ENCODE peak calls at places on chromosome 10, in six cellular contexts. P, N, T, L, S and C are unnamed samples.

GRCh38 chr10:113921571-113922370 is 67.3 kb downstream of the NHLRC2 start:
- DNase-seq in P (no peak), S (no peak), L (no peak), N (no peak), T (no peak), C (no peak)

GRCh38 chr10:60282771-60283353 is 106.8 kb downstream of the ANK3 start:
- DNase-seq in S (peak), P (no peak), L (peak), T (peak), N (peak), C (peak)

GRCh38 chr10:129707406-129708388 is 240.7 kb downstream of the MGMT start:
- DNase-seq in L (no peak), P (peak), S (no peak), T (peak), N (no peak), C (no peak)

GRCh38 chr10:15627617-15628196 is 92.0 kb downstream of the ITGA8 start:
- DNase-seq in N (peak), T (peak), P (no peak), S (no peak), L (no peak), C (no peak)

GRCh38 chr10:131084791-131085585 is 226.5 kb downstream of the TCERG1L start:
- DNase-seq in N (no peak), P (no peak), T (no peak), L (no peak), S (no peak), C (no peak)

GRCh38 chr10:86708783-86709778 is 40.8 kb downstream of the LDB3 start:
- DNase-seq in S (no peak), T (no peak), L (no peak), N (no peak), P (no peak), C (no peak)

GRCh38 chr10:111972109-111972508 is 211.5 kb downstream of the GPAM start:
- DNase-seq in P (no peak), N (no peak), L (no peak), T (peak), S (no peak), C (no peak)

GRCh38 chr10:79248341-79248931 is 98.8 kb upstream of the PPIF start:
- DNase-seq in S (no peak), P (peak), L (no peak), N (no peak), T (no peak), C (no peak)

GRCh38 chr10:1643161-1643910 is 94.0 kb downstream of the ADARB2 start:
- DNase-seq in S (no peak), N (no peak), L (peak), T (no peak), P (no peak), C (no peak)

GRCh38 chr10:75223507-75223906 is 12.2 kb downstream of the COMTD1 start:
- DNase-seq in P (no peak), S (no peak), L (no peak), N (no peak), T (no peak), C (no peak)

GRCh38 chr10:98371421-98371820 is 43.6 kb downstream of the PYROXD2 start:
- DNase-seq in T (no peak), L (no peak), S (no peak), P (no peak), N (no peak), C (no peak)

GRCh38 chr10:125132331-125132730 is 28.0 kb downstream of the CTBP2 start:
- DNase-seq in L (no peak), S (no peak), N (no peak), T (no peak), P (no peak), C (no peak)

GRCh38 chr10:75651452-75651851 is 220.0 kb downstream of the LRMDA start:
- DNase-seq in S (no peak), L (peak), N (no peak), T (peak), P (no peak), C (peak)

GRCh38 chr10:102604379-102604960 is 39.8 kb upstream of the TRIM8 start:
- DNase-seq in S (peak), T (peak), P (no peak), N (peak), L (peak), C (peak)

GRCh38 chr10:44253769-44254462 is 131.0 kb downstream of the CXCL12 start:
- DNase-seq in L (peak), S (no peak), T (peak), P (no peak), N (peak), C (peak)

GRCh38 chr10:27744478-27745379 is 890 bp downstream of the MKX start:
- DNase-seq in L (peak), P (peak), T (peak), N (no peak), S (no peak), C (no peak)

GRCh38 chr10:102994551-102995295 is 76.6 kb downstream of the CNNM2 start:
- DNase-seq in S (no peak), T (no peak), P (no peak), N (no peak), L (no peak), C (no peak)

GRCh38 chr10:106338486-106338885 is 826.0 kb downstream of the SORCS1 start:
- DNase-seq in T (peak), N (no peak), P (no peak), S (no peak), L (no peak), C (no peak)

GRCh38 chr10:10367277-10367676 is 650.4 kb upstream of the CELF2 start:
- DNase-seq in S (no peak), T (no peak), P (no peak), N (no peak), L (no peak), C (no peak)

GRCh38 chr10:12051241-12051640 is 8.6 kb upstream of the UPF2 start:
- DNase-seq in N (no peak), L (no peak), P (no peak), T (no peak), S (no peak), C (no peak)

GRCh38 chr10:28300027-28300426 is 2.8 kb downstream of the MPP7 start:
- DNase-seq in S (no peak), L (peak), T (no peak), P (no peak), N (no peak), C (no peak)

GRCh38 chr10:470339-471003 is 219.0 kb downstream of the DIP2C start:
- DNase-seq in T (no peak), P (no peak), N (no peak), S (no peak), L (no peak), C (no peak)

GRCh38 chr10:75512534-75512933 is 81.1 kb downstream of the LRMDA start:
- DNase-seq in S (no peak), P (no peak), L (peak), N (no peak), T (peak), C (peak)

GRCh38 chr10:4765428-4765827 is 60.6 kb upstream of the AKR1E2 start:
- DNase-seq in L (no peak), T (peak), N (peak), S (no peak), P (no peak), C (no peak)

GRCh38 chr10:17348111-17349008 is 106.0 kb downstream of the ST8SIA6 start:
- DNase-seq in S (peak), N (peak), P (peak), L (peak), T (peak), C (peak)

GRCh38 chr10:117007080-117007479 is 2.1 kb upstream of the SHTN1 start:
- DNase-seq in T (peak), N (peak), L (peak), S (peak), P (peak), C (peak)

GRCh38 chr10:84341983-84342382 is 13.6 kb downstream of the CCSER2 start:
- DNase-seq in N (no peak), T (no peak), P (no peak), L (no peak), S (no peak), C (no peak)

GRCh38 chr10:33799281-33799943 is 464.9 kb upstream of the NRP1 start:
- DNase-seq in L (no peak), T (no peak), S (no peak), N (no peak), P (no peak), C (no peak)

GRCh38 chr10:70662362-70663220 is 9.7 kb upstream of the ADAMTS14 start:
- DNase-seq in S (no peak), L (no peak), T (no peak), P (no peak), N (no peak), C (no peak)

GRCh38 chr10:131858118-131858515 is 42.7 kb upstream of the PPP2R2D start:
- DNase-seq in N (no peak), L (no peak), P (peak), S (no peak), T (no peak), C (no peak)

GRCh38 chr10:120715214-120715613 is 135.9 kb upstream of the WDR11 start:
- DNase-seq in L (no peak), T (no peak), P (no peak), N (no peak), S (no peak), C (no peak)

GRCh38 chr10:34998940-34999339 is 91.2 kb downstream of the CUL2 start:
- DNase-seq in P (no peak), T (no peak), S (no peak), N (no peak), L (no peak), C (no peak)

GRCh38 chr10:3785849-3786290 is 861 bp upstream of the KLF6 start:
- DNase-seq in P (peak), S (no peak), L (peak), T (peak), N (no peak), C (peak)

GRCh38 chr10:118694848-118695247 is 59.9 kb downstream of the CACUL1 start:
- DNase-seq in N (peak), P (no peak), S (no peak), T (peak), L (no peak), C (no peak)

GRCh38 chr10:96306516-96306915 is 2.3 kb downstream of the DNTT start:
- DNase-seq in P (no peak), S (peak), N (no peak), L (no peak), T (no peak), C (no peak)

GRCh38 chr10:110827872-110828271 is 43.9 kb upstream of the PDCD4 start:
- DNase-seq in S (no peak), T (no peak), P (no peak), L (no peak), N (no peak), C (peak)

DNA sequence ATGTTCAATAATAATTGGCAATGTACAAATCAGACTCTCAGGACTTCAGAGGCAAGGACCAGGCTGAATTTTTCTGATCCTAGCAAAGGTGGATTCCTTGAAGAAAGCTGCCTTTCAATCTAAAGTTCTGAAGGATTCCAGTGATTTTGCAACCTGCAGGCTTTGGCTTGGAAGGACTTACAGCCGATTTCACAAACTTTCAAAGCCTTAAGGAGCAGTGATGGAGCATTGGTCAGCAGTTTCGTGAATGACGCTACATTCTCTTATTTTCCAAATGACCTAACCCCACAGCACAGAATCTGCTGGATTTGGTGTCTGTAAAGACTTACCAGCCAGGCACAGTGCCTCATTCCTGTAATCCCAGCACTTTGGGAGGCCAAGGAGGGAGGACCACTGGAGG is 167.5 kb downstream of the ARHGAP12 start:
- DNase-seq in T (peak), S (no peak), N (no peak), L (no peak), P (no peak), C (no peak)
- H3K4me3 ChIP-seq in T (no peak), S (no peak), N (no peak), L (no peak), P (no peak), C (no peak)

GRCh38 chr10:69057951-69058297 is 30.0 kb upstream of the SRGN start:
- DNase-seq in T (peak), P (no peak), N (peak), L (peak), S (no peak), C (peak)

GRCh38 chr10:69055241-69055640 is 32.7 kb upstream of the SRGN start:
- DNase-seq in L (no peak), S (no peak), P (no peak), T (no peak), N (no peak), C (no peak)

GRCh38 chr10:69056129-69056528 is 31.8 kb upstream of the SRGN start:
- DNase-seq in S (no peak), T (peak), N (no peak), L (no peak), P (no peak), C (no peak)

GRCh38 chr10:69057261-69057950 is 30.5 kb upstream of the SRGN start:
- DNase-seq in L (no peak), P (no peak), T (no peak), N (no peak), S (no peak), C (no peak)

DNA sequence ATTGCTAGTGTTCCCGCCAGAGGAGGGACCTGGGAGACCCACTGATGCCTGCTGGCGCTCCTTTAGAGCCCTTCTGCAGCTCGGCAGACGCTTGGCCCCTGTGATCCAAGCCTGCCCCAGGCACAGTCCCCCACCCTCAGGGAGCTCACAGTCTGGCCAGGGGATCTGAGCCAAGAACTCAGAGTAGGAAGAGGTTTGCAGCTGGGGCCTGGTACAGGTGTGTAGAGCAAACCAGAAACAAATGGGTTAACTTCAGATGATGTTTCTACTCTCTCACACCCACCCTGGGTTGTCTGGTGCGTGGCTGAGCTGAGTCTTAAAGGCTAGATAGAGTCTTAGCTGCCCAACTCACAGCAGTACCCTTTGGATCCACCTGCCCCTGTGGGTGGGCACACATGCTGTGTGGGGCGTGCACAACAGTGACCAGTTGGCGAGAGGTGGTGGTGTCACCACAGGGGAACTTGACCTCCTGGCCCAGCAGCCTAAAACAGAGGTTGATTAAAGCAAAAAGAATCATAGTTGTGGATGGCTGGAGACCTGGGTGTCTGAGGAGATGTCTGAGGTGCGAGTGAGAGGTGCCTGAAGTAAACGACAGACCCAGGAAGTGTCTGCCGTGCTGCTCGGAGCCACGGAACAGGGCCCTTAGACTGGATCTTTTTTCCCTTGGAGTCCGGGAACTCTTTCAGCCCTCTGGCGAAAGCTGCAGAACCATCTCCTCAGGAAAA is 31.2 kb upstream of the SRGN start:
- DNase-seq in S (no peak), T (no peak), L (no peak), N (no peak), P (no peak), C (no peak)
- H3K4me3 ChIP-seq in S (no peak), T (no peak), L (no peak), N (no peak), P (no peak), C (no peak)

GRCh38 chr10:74040200-74041126 is 42.5 kb downstream of the VCL start:
- DNase-seq in L (no peak), N (no peak), T (no peak), P (no peak), S (no peak), C (no peak)
- H3K4me3 ChIP-seq in L (no peak), N (no peak), T (no peak), P (no peak), S (no peak), C (no peak)

GRCh38 chr10:22606164-22606614 is 108.2 kb downstream of the PIP4K2A start:
- DNase-seq in S (no peak), N (no peak), L (no peak), T (peak), P (no peak), C (no peak)
- H3K4me3 ChIP-seq in S (no peak), N (no peak), L (no peak), T (no peak), P (no peak), C (no peak)

GRCh38 chr10:90865400-90865799 is 6.4 kb upstream of the RPP30 start:
- DNase-seq in L (no peak), S (no peak), P (no peak), N (no peak), T (peak), C (no peak)

GRCh38 chr10:90859321-90859751 is 1.5 kb upstream of the HTR7 start:
- DNase-seq in T (peak), S (no peak), P (no peak), L (peak), N (peak), C (peak)

GRCh38 chr10:90860790-90861189 is 3.0 kb upstream of the HTR7 start:
- DNase-seq in L (no peak), N (no peak), S (no peak), T (no peak), P (no peak), C (no peak)

GRCh38 chr10:90866050-90866598 is 5.7 kb upstream of the RPP30 start:
- DNase-seq in P (no peak), S (no peak), N (no peak), T (no peak), L (no peak), C (no peak)

DNA sequence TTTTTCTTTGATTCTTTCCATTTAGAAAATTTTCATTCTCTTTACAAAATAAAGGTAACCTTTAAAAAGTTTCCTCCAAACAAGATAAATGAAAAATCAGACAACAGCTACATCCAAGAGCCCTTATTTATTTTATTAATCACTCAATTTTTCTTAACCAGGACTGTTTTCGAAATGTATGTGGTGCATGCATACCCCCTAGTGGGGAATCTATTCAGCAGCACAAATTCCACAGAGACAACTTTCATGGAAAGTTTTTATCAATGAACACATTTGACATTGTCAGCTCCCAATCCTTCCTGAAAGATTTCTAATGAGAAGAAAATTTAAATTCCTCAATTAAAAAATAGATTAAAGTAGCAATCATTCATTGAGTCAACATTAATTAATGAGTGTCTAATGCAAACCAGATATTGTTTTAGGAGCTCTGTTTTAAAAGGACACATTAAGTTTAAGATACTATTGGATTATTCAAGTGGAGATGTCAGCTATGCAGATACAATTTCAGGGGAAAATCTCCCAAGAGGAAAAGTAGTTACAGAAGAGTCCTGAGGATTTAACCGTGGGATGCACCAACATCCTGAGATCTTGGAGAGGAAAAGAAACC is 5.2 kb upstream of the HTR7 start:
- DNase-seq in S (no peak), P (peak), N (no peak), T (peak), L (peak), C (peak)
- H3K4me3 ChIP-seq in S (no peak), P (no peak), N (no peak), T (no peak), L (no peak), C (no peak)

GRCh38 chr10:7477538-7478334 is 66.9 kb upstream of the SFMBT2 start:
- DNase-seq in S (no peak), L (no peak), N (no peak), P (no peak), T (no peak), C (no peak)

GRCh38 chr10:7473474-7473873 is 62.6 kb upstream of the SFMBT2 start:
- DNase-seq in T (no peak), N (no peak), L (no peak), S (no peak), P (no peak), C (no peak)

GRCh38 chr10:7474388-7474787 is 63.6 kb upstream of the SFMBT2 start:
- DNase-seq in T (no peak), P (no peak), S (no peak), L (no peak), N (no peak), C (no peak)

GRCh38 chr10:7475954-7476353 is 65.1 kb upstream of the SFMBT2 start:
- DNase-seq in P (no peak), L (no peak), T (no peak), S (no peak), N (no peak), C (no peak)

GRCh38 chr10:7475046-7475860 is 64.4 kb upstream of the SFMBT2 start:
- DNase-seq in N (no peak), P (peak), S (no peak), L (no peak), T (no peak), C (no peak)
- H3K4me3 ChIP-seq in N (no peak), P (no peak), S (no peak), L (no peak), T (no peak), C (no peak)

GRCh38 chr10:13917791-13918190 is 331.0 kb downstream of the PRPF18 start:
- DNase-seq in S (no peak), L (no peak), T (no peak), N (no peak), P (no peak), C (no peak)

GRCh38 chr10:13921941-13922340 is 335.2 kb downstream of the PRPF18 start:
- DNase-seq in T (no peak), S (no peak), P (no peak), L (no peak), N (no peak), C (no peak)

GRCh38 chr10:13922591-13922990 is 335.8 kb downstream of the PRPF18 start:
- DNase-seq in N (peak), S (no peak), T (peak), P (no peak), L (peak), C (peak)

GRCh38 chr10:13920465-13920864 is 333.7 kb downstream of the PRPF18 start:
- DNase-seq in L (no peak), N (no peak), P (no peak), S (no peak), T (no peak), C (no peak)

DNA sequence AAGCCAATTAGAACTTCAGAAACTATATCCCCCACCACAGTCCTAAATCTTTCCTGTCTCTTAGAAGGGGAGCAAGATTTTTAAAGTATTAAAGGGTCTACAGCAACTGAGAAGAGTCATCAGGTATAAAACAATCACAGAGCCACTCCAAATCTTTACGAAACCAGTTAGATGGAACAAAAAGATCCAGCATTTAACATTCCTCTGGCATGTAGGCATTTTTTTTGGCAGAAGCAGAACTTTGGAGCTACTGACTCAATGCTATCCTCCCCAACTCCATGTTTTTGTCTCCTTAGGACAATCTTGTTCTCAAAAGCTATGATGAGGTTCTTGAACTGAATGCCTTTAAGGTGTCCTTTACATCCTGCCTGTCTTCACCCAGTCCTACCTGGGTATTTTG is 333.3 kb downstream of the PRPF18 start:
- DNase-seq in S (no peak), N (no peak), T (peak), L (no peak), P (no peak), C (no peak)
- H3K4me3 ChIP-seq in S (no peak), N (no peak), T (no peak), L (no peak), P (no peak), C (no peak)